ENCODE peak calls at places on chromosome 10, in six cellular contexts. J is HFF-Myc, X is RWPE1, W is fibroblast of mammary gland, N is PC-9, P is colonic mucosa. Z is an unnamed sample.

GRCh38 chr10:132685121-132685891 is 100.6 kb downstream of the NKX6-2 start:
- DNase-seq in J (no peak), X (peak), W (peak), N (peak), P (peak), Z (peak)

GRCh38 chr10:78506614-78507013 is 473.0 kb downstream of the RPS24 start:
- DNase-seq in J (no peak), X (no peak), W (no peak), N (no peak), P (no peak), Z (no peak)

GRCh38 chr10:60384708-60385398 is 4.8 kb downstream of the ANK3 start:
- DNase-seq in J (peak), X (peak), W (peak), N (peak), P (no peak), Z (peak)

GRCh38 chr10:103534621-103535498 is 41.4 kb downstream of the NEURL1 start:
- DNase-seq in J (no peak), X (no peak), W (no peak), N (no peak), P (no peak), Z (no peak)

GRCh38 chr10:61752111-61753011 is 89.6 kb downstream of the CABCOCO1 start:
- DNase-seq in J (peak), X (peak), W (peak), N (peak), P (no peak), Z (peak)

GRCh38 chr10:122786269-122786668 is 59.4 kb downstream of the CUZD1 start:
- DNase-seq in J (peak), X (peak), W (peak), N (no peak), P (no peak), Z (peak)

GRCh38 chr10:95440756-95441546 is 120.2 kb downstream of the SORBS1 start:
- DNase-seq in J (no peak), X (no peak), W (no peak), N (no peak), P (no peak), Z (no peak)

GRCh38 chr10:49135575-49136313 is 1.9 kb upstream of the FAM170B start:
- DNase-seq in J (no peak), X (no peak), W (peak), N (no peak), P (no peak), Z (no peak)

GRCh38 chr10:92755725-92756124 is 66.0 kb downstream of the HHEX start:
- DNase-seq in J (no peak), X (no peak), W (no peak), N (no peak), P (no peak), Z (no peak)

GRCh38 chr10:124642076-124642710 is 102.0 kb downstream of the FAM53B start:
- DNase-seq in J (no peak), X (no peak), W (no peak), N (no peak), P (no peak), Z (no peak)

GRCh38 chr10:8130973-8131911 is 76.8 kb downstream of the GATA3 start:
- DNase-seq in J (no peak), X (peak), W (peak), N (peak), P (no peak), Z (peak)

GRCh38 chr10:30709229-30709628 is 79.7 kb upstream of the LYZL2 start:
- DNase-seq in J (no peak), X (no peak), W (no peak), N (no peak), P (no peak), Z (no peak)

GRCh38 chr10:96613565-96613964 is 26.8 kb upstream of the TM9SF3 start:
- DNase-seq in J (no peak), X (no peak), W (peak), N (no peak), P (peak), Z (peak)

GRCh38 chr10:74293686-74294365 is 142.8 kb downstream of the ADK start:
- DNase-seq in J (no peak), X (peak), W (peak), N (peak), P (no peak), Z (peak)

GRCh38 chr10:70775679-70776454 is 9.3 kb downstream of the TBATA start:
- DNase-seq in J (no peak), X (no peak), W (no peak), N (no peak), P (no peak), Z (no peak)

GRCh38 chr10:63697956-63698814 is 177.0 kb downstream of the REEP3 start:
- DNase-seq in J (no peak), X (no peak), W (peak), N (no peak), P (no peak), Z (no peak)

GRCh38 chr10:63700209-63700934 is 179.2 kb downstream of the REEP3 start:
- DNase-seq in J (peak), X (peak), W (peak), N (peak), P (no peak), Z (peak)

GRCh38 chr10:63699785-63700184 is 178.6 kb downstream of the REEP3 start:
- DNase-seq in J (no peak), X (no peak), W (peak), N (no peak), P (no peak), Z (peak)

GRCh38 chr10:63700935-63701263 is 179.7 kb downstream of the REEP3 start:
- DNase-seq in J (no peak), X (no peak), W (peak), N (no peak), P (no peak), Z (peak)

GRCh38 chr10:63698815-63699205 is 177.6 kb downstream of the REEP3 start:
- DNase-seq in J (no peak), X (no peak), W (peak), N (no peak), P (no peak), Z (no peak)
- TF ChIP-seq CTCF in J (no peak), X (no peak), W (no peak), N (no peak), P (no peak), Z (no peak)

DNA sequence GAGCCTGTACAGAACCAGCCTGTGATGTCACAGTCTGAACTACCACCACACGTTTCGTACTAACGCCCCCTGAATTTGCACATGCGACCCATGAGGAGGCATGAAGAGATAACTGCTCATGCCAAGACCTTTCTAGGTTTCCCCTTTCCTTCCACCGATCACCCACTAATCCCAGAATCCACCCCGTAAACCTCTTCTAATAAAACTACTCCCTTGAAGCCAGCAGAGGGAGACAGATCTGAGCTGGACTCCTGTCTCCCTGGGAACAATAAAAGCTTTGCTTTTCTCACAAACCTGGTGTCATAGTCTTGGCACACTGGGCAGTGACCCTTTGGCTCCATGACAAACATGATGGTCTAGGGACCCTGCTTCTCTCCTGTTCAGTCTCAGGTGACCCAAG is 144.5 kb downstream of the FRMD4A start:
- DNase-seq in J (no peak), X (no peak), W (peak), N (no peak), P (no peak), Z (peak)
- TF ChIP-seq CTCF in J (peak), X (no peak), W (peak), N (peak), P (no peak), Z (peak)

GRCh38 chr10:102375250-102375649 is 20.3 kb upstream of the NFKB2 start:
- DNase-seq in J (no peak), X (no peak), W (no peak), N (no peak), P (no peak), Z (no peak)
- TF ChIP-seq CTCF in J (peak), X (no peak), W (no peak), N (no peak), P (no peak), Z (no peak)

GRCh38 chr10:5977471-5978370 is at the start of gene IL15RA:
- DNase-seq in J (no peak), X (peak), W (peak), N (peak), P (peak), Z (peak)
- TF ChIP-seq CTCF in J (no peak), X (peak), W (no peak), N (no peak), P (peak), Z (no peak)

Z was measured in MCF 10A.